ENCODE peak calls at places on chromosomes 12 and 14, in six cellular contexts. F, L, H, U, G and A are unnamed samples.

GRCh38 chr12:66288121-66288520 is 14.2 kb upstream of the HELB start:
- DNase-seq in F (no peak), L (peak), H (no peak), U (no peak), G (no peak), A (no peak)

GRCh38 chr12:113014565-113014964 is 36.2 kb downstream of the OAS2 start:
- DNase-seq in F (no peak), L (no peak), H (no peak), U (no peak), G (no peak), A (no peak)

GRCh38 chr12:132611620-132612019 is 1.2 kb upstream of the LRCOL1 start:
- DNase-seq in F (no peak), L (no peak), H (no peak), U (no peak), G (no peak), A (peak)

GRCh38 chr12:76284816-76285750 is 63.1 kb downstream of the BBS10 start:
- DNase-seq in F (no peak), L (no peak), H (no peak), U (no peak), G (no peak), A (no peak)

GRCh38 chr12:52377266-52377665 is 8.2 kb downstream of the KRT84 start:
- DNase-seq in F (no peak), L (no peak), H (no peak), U (no peak), G (no peak), A (no peak)

GRCh38 chr14:76958975-76959710 is 69.4 kb downstream of the IRF2BPL start:
- DNase-seq in F (no peak), L (no peak), H (no peak), U (no peak), G (no peak), A (no peak)

GRCh38 chr14:26200675-26201074 is 397.2 kb downstream of the NOVA1 start:
- DNase-seq in F (no peak), L (no peak), H (no peak), U (no peak), G (no peak), A (no peak)

GRCh38 chr12:121240484-121241202 is 30.7 kb downstream of the P2RX4 start:
- DNase-seq in F (peak), L (peak), H (peak), U (peak), G (no peak), A (no peak)

GRCh38 chr12:56808954-56809353 is 45.8 kb downstream of the HSD17B6 start:
- DNase-seq in F (no peak), L (no peak), H (no peak), U (no peak), G (no peak), A (no peak)

GRCh38 chr12:113899844-113900471 is 66.2 kb downstream of the RBM19 start:
- DNase-seq in F (no peak), L (no peak), H (no peak), U (no peak), G (no peak), A (no peak)

GRCh38 chr14:21367582-21368144 is 16.2 kb downstream of the SUPT16H start:
- DNase-seq in F (no peak), L (no peak), H (no peak), U (no peak), G (no peak), A (no peak)

GRCh38 chr14:20848955-20849570 is 42.1 kb upstream of the RNASE3 start:
- DNase-seq in F (no peak), L (no peak), H (no peak), U (no peak), G (no peak), A (no peak)

GRCh38 chr14:81523616-81524015 is 10.0 kb downstream of the SEL1L start:
- DNase-seq in F (no peak), L (no peak), H (no peak), U (no peak), G (no peak), A (no peak)

GRCh38 chr14:52089208-52089607 is 20.3 kb upstream of the NID2 start:
- DNase-seq in F (no peak), L (no peak), H (no peak), U (no peak), G (no peak), A (no peak)

GRCh38 chr12:126069549-126070165 is 1004.4 kb downstream of the AACS start:
- DNase-seq in F (no peak), L (peak), H (peak), U (no peak), G (no peak), A (peak)

GRCh38 chr12:127125607-127126259 is 1141.2 kb upstream of the TMEM132C start:
- DNase-seq in F (no peak), L (no peak), H (no peak), U (no peak), G (no peak), A (no peak)

GRCh38 chr12:119195256-119195655 is 16.5 kb downstream of the HSPB8 start:
- DNase-seq in F (no peak), L (no peak), H (no peak), U (no peak), G (no peak), A (no peak)

GRCh38 chr12:56715798-56716197 is 9.3 kb downstream of the NACA start:
- DNase-seq in F (no peak), L (no peak), H (no peak), U (peak), G (no peak), A (no peak)

GRCh38 chr12:107480836-107481608 is 204.6 kb upstream of the PWP1 start:
- DNase-seq in F (no peak), L (no peak), H (no peak), U (no peak), G (no peak), A (no peak)

GRCh38 chr12:105423921-105424320 is 93.4 kb downstream of the C12orf75 start:
- DNase-seq in F (no peak), L (no peak), H (no peak), U (no peak), G (no peak), A (no peak)

GRCh38 chr12:98060421-98060820 is 455.0 kb upstream of the TMPO start:
- DNase-seq in F (no peak), L (no peak), H (no peak), U (no peak), G (no peak), A (no peak)

GRCh38 chr12:1744932-1745331 is 54.1 kb downstream of the ADIPOR2 start:
- DNase-seq in F (no peak), L (no peak), H (no peak), U (no peak), G (no peak), A (no peak)

GRCh38 chr14:63891148-63891964 is 38.6 kb downstream of the SYNE2 start:
- DNase-seq in F (no peak), L (no peak), H (no peak), U (no peak), G (no peak), A (no peak)

GRCh38 chr12:75781532-75782046 is 250.0 kb downstream of the PHLDA1 start:
- DNase-seq in F (no peak), L (no peak), H (no peak), U (no peak), G (no peak), A (no peak)

GRCh38 chr12:122106891-122107660 is 28.5 kb downstream of the MLXIP start:
- DNase-seq in F (no peak), L (no peak), H (no peak), U (no peak), G (peak), A (no peak)

GRCh38 chr12:108907861-108908302 is 28.0 kb downstream of the DAO start:
- DNase-seq in F (no peak), L (no peak), H (no peak), U (no peak), G (no peak), A (no peak)

GRCh38 chr12:1590083-1590979 is 4.0 kb downstream of the FBXL14 start:
- DNase-seq in F (no peak), L (no peak), H (no peak), U (no peak), G (no peak), A (no peak)

GRCh38 chr14:90362558-90362896 is 30.8 kb upstream of the NRDE2 start:
- DNase-seq in F (no peak), L (no peak), H (no peak), U (no peak), G (no peak), A (no peak)

GRCh38 chr12:124823272-124823970 is 40.2 kb downstream of the SCARB1 start:
- DNase-seq in F (no peak), L (no peak), H (no peak), U (no peak), G (no peak), A (no peak)

GRCh38 chr12:124821252-124822200 is 42.1 kb downstream of the SCARB1 start:
- DNase-seq in F (no peak), L (no peak), H (peak), U (no peak), G (no peak), A (no peak)

GRCh38 chr12:124822218-124822617 is 41.4 kb downstream of the SCARB1 start:
- DNase-seq in F (no peak), L (no peak), H (no peak), U (no peak), G (no peak), A (no peak)

GRCh38 chr12:124827588-124828184 is 36.0 kb downstream of the SCARB1 start:
- DNase-seq in F (no peak), L (no peak), H (no peak), U (no peak), G (no peak), A (no peak)

DNA sequence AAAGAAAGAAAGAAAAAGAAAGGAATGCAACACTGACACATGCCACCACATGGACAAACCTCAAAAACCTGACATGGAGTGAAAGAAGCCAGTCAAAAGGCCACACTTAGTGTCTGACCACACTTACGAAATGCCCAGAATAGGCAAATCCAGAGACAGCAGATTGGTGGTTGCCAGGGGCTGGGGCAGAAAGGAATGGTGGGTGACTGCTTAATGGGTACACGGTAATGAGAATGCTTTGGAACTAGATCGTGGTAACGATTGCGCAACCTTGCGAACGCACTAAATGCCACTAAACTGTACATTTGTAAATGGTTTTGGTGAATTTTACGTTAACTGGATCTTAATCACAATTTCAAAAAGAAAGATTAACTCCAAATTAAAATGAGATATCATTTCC is 39.5 kb downstream of the SCARB1 start:
- DNase-seq in F (no peak), L (no peak), H (no peak), U (no peak), G (no peak), A (no peak)
- H3K27ac ChIP-seq in F (no peak), L (no peak), H (peak), U (no peak), G (no peak), A (no peak)

DNA sequence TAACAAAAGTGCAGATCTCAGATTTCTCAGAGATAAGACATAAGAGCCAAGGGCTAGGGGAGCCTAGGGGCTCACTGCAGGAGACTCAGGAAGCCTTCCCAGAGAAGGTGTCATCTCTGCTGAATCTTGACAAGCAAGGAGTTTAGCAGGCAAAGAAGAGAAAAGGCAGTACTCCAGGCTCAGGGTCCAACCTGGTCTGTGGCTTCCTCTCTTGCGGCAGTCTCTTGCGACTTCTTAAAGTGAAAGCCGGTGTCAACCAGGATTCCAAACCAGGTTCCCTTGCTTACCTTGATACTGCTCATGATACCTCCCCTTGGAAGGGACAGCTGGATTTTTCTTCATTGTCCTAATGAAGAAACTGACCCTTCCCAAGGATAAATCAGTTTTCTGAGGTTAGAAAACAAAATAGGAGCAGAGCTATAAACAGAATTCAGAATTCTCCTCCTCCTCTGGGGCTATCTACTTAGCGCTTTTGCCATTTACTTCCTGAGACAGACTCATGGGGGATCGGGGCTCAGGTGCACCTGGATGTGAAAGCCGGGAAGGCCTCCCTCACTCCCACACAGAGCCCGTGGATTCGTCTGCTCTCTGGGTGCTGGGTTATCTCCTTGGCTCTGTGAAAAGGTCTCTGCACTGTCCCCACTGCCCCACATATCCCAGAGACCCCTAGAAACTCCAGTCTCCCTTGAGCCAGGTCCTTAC is 1.8 kb upstream of the SCNN1A start:
- DNase-seq in F (no peak), L (peak), H (no peak), U (no peak), G (no peak), A (no peak)
- H3K27ac ChIP-seq in F (peak), L (no peak), H (peak), U (peak), G (no peak), A (no peak)

GRCh38 chr12:47218191-47218654 is 138.5 kb upstream of the AMIGO2 start:
- DNase-seq in F (no peak), L (no peak), H (no peak), U (no peak), G (no peak), A (no peak)
- H3K27ac ChIP-seq in F (no peak), L (peak), H (no peak), U (no peak), G (no peak), A (no peak)

GRCh38 chr12:51017452-51017851 is 8.7 kb downstream of the SLC11A2 start:
- DNase-seq in F (no peak), L (no peak), H (no peak), U (no peak), G (no peak), A (no peak)

GRCh38 chr12:51023625-51024395 is 2.4 kb downstream of the SLC11A2 start:
- DNase-seq in F (no peak), L (no peak), H (no peak), U (no peak), G (no peak), A (no peak)

GRCh38 chr12:51021694-51022093 is 4.5 kb downstream of the SLC11A2 start:
- DNase-seq in F (no peak), L (no peak), H (no peak), U (no peak), G (no peak), A (no peak)

GRCh38 chr12:51019927-51020326 is 6.3 kb downstream of the SLC11A2 start:
- DNase-seq in F (no peak), L (no peak), H (no peak), U (no peak), G (no peak), A (no peak)

DNA sequence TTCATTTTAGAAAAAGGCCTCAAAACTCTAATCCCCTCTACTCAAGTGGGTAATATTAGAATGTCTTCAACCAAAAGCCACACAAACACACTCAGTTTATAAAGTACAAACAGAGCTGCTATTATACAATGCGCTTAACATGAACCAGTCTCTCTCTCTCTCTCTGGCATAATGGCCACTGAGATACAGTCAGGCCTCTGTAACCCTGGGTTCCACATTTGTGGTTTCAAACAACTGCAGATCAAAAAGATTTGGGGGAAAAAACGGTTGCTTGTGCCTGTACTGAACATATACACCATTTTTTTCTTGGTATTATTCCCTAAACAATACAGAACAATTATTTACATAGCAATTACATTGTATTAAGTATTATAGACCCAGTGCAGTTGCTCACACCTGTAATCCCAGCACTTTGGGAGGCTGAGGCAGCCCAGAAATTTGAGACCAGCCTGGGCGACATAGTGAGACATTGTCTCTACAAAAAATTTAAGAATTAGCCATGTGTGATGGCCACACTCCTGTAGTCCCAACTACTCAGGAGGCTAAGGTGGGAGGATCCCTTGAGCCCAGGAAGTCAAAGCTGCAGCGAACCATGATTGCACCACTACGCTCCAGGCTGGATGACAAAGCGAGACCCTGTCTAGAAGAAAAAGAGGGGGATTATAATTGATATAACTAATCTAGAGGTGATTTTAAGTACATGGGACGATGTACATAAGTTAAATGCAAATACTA is 5.6 kb downstream of the SLC11A2 start:
- DNase-seq in F (no peak), L (no peak), H (no peak), U (no peak), G (no peak), A (no peak)
- H3K27ac ChIP-seq in F (no peak), L (no peak), H (no peak), U (peak), G (peak), A (no peak)

DNA sequence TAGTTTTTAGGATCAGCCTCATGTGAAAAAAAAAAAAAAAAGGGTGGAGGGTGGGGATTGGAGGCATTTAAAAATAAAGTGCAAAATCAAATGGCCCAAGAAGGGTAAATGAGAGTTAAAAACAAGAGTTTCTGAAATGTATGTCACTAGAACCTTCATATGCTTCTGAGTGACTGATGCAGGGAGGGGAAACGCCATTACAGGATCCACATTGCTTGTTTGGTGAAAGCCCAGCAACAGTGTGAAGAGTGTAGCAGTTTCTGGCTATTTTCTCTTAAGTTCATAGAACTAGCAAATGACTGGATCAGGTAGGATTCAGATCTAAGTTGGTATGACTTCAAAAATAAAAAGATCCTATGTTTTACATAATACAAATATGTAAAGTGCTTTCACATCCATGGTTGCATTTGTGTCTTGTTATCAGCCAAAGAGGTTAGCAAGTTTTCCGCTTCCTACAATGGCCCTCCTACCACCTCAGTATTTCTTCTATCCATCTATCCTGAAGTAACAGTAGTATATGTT is 2.9 kb downstream of the CHPT1 start:
- DNase-seq in F (no peak), L (no peak), H (no peak), U (no peak), G (no peak), A (no peak)
- H3K27ac ChIP-seq in F (no peak), L (no peak), H (peak), U (peak), G (peak), A (no peak)

DNA sequence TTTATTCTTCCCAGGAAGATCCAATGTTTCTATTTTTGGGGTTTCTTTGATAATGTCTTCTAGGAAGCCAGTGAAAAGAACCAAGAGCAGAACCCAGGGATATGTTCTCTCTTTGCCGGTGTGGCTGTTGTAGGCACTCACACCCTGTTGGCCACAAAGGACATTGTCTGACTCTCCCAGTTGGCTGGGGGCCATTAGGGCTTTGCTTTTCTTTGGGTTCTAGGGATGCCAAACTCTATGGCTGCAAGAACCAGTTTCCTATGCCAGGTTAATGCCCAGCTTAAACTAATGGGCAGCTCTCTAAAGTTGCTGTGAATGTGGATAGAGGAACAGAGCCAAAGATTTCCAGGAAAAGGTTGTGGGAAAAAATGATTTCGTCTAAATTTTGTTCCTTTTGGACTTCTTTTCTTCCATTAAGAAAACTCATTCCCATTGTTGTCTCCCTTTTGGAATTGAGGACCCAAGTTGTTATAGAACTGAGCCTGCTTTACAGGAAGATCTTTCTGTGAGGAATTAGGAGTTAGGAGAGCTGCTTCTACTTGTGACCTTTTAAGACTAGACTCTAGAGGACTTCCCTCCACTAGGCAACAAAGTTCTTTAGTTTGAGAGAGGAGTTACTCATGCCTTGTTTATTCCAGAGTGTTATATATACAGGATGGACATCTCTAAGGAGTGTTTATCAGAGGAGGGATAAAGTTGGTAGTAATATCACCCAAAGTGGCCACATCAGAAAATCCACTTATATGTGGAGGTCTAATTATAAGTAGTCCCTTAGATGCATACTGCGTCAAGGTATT is 13.1 kb downstream of the COPZ1 start:
- DNase-seq in F (no peak), L (no peak), H (no peak), U (no peak), G (no peak), A (no peak)
- H3K27ac ChIP-seq in F (peak), L (no peak), H (peak), U (peak), G (peak), A (no peak)

GRCh38 chr14:95185033-95185432 is 27.7 kb upstream of the DICER1 start:
- DNase-seq in F (no peak), L (no peak), H (no peak), U (no peak), G (no peak), A (no peak)
- H3K27ac ChIP-seq in F (peak), L (no peak), H (peak), U (peak), G (peak), A (no peak)

GRCh38 chr14:106788534-106788933 is 1262.2 kb downstream of the TMEM121 start:
- DNase-seq in F (no peak), L (no peak), H (no peak), U (no peak), G (no peak), A (no peak)
- H3K27ac ChIP-seq in F (no peak), L (no peak), H (no peak), U (no peak), G (no peak), A (no peak)

GRCh38 chr14:79420725-79421124 is 790.6 kb downstream of the DIO2 start:
- DNase-seq in F (no peak), L (no peak), H (no peak), U (no peak), G (no peak), A (no peak)
- H3K27ac ChIP-seq in F (no peak), L (no peak), H (no peak), U (no peak), G (no peak), A (no peak)